ENCODE peak calls at places on chromosome 1, in ten cellular contexts. One of them, this sample, is unnamed.

GRCh38 chr1:94608852-94609570 is 67.5 kb upstream of the F3 start:
- DNase-seq in fibroblast of mammary gland: no peak
- DNase-seq in brain microvascular endothelial cell: no peak
- DNase-seq in ascending aorta: no peak
- DNase-seq in fibroblast of lung: peak; percentile 54
- DNase-seq in glutamatergic neuron: no peak
- DNase-seq in ovary: no peak
- DNase-seq in Caco-2: no peak
- DNase-seq in IMR-90: peak; percentile 85
- DNase-seq in astrocyte of the spinal cord: no peak
- DNase-seq in this sample: no peak

GRCh38 chr1:193487722-193488121 is 301.3 kb upstream of the B3GALT2 start:
- DNase-seq in glutamatergic neuron: no peak
- DNase-seq in fibroblast of lung: no peak
- DNase-seq in IMR-90: no peak
- DNase-seq in brain microvascular endothelial cell: no peak
- DNase-seq in fibroblast of mammary gland: no peak
- DNase-seq in Caco-2: no peak
- DNase-seq in ascending aorta: no peak
- DNase-seq in astrocyte of the spinal cord: no peak
- DNase-seq in ovary: no peak
- DNase-seq in this sample: no peak

GRCh38 chr1:53378061-53378460 is 50.2 kb upstream of the LRP8 start:
- DNase-seq in astrocyte of the spinal cord: no peak
- DNase-seq in Caco-2: no peak
- DNase-seq in glutamatergic neuron: no peak
- DNase-seq in IMR-90: no peak
- DNase-seq in brain microvascular endothelial cell: no peak
- DNase-seq in fibroblast of mammary gland: no peak
- DNase-seq in ovary: no peak
- DNase-seq in ascending aorta: no peak
- DNase-seq in fibroblast of lung: no peak
- DNase-seq in this sample: no peak

GRCh38 chr1:2046953-2047748 is 3.1 kb upstream of the PRKCZ start:
- DNase-seq in ovary: no peak
- DNase-seq in astrocyte of the spinal cord: no peak
- DNase-seq in brain microvascular endothelial cell: no peak
- DNase-seq in ascending aorta: no peak
- DNase-seq in fibroblast of lung: no peak
- DNase-seq in glutamatergic neuron: no peak
- DNase-seq in fibroblast of mammary gland: no peak
- DNase-seq in Caco-2: no peak
- DNase-seq in IMR-90: no peak
- DNase-seq in this sample: no peak

GRCh38 chr1:68231627-68232303 is 558 bp downstream of the WLS start:
- DNase-seq in ascending aorta: peak; percentile 21
- DNase-seq in glutamatergic neuron: no peak
- DNase-seq in brain microvascular endothelial cell: peak; percentile 67
- DNase-seq in ovary: peak; percentile 77
- DNase-seq in fibroblast of lung: peak; percentile 90
- DNase-seq in fibroblast of mammary gland: peak; percentile 80
- DNase-seq in astrocyte of the spinal cord: peak; percentile 85
- DNase-seq in IMR-90: peak; percentile 77
- DNase-seq in Caco-2: no peak
- DNase-seq in this sample: peak; percentile 24

GRCh38 chr1:119686661-119687060 is 25.1 kb upstream of the PHGDH start:
- DNase-seq in ovary: no peak
- DNase-seq in ascending aorta: no peak
- DNase-seq in Caco-2: no peak
- DNase-seq in fibroblast of mammary gland: no peak
- DNase-seq in brain microvascular endothelial cell: no peak
- DNase-seq in glutamatergic neuron: no peak
- DNase-seq in fibroblast of lung: no peak
- DNase-seq in astrocyte of the spinal cord: no peak
- DNase-seq in IMR-90: no peak
- DNase-seq in this sample: no peak

GRCh38 chr1:223326776-223327175 is 37.2 kb downstream of the SUSD4 start:
- DNase-seq in ovary: no peak
- DNase-seq in ascending aorta: no peak
- DNase-seq in glutamatergic neuron: no peak
- DNase-seq in astrocyte of the spinal cord: peak; percentile 3
- DNase-seq in fibroblast of lung: peak; percentile 39
- DNase-seq in Caco-2: no peak
- DNase-seq in brain microvascular endothelial cell: no peak
- DNase-seq in fibroblast of mammary gland: peak; percentile 23
- DNase-seq in IMR-90: peak; percentile 59
- DNase-seq in this sample: no peak

GRCh38 chr1:154791292-154792278 is 78.5 kb downstream of the KCNN3 start:
- DNase-seq in Caco-2: no peak
- DNase-seq in ovary: no peak
- DNase-seq in IMR-90: peak; percentile 21
- DNase-seq in fibroblast of mammary gland: peak; percentile 64
- DNase-seq in ascending aorta: no peak
- DNase-seq in glutamatergic neuron: no peak
- DNase-seq in brain microvascular endothelial cell: peak; percentile 16
- DNase-seq in astrocyte of the spinal cord: peak; percentile 12
- DNase-seq in fibroblast of lung: peak; percentile 28
- DNase-seq in this sample: no peak

GRCh38 chr1:72062584-72062983 is 219.8 kb downstream of the NEGR1 start:
- DNase-seq in IMR-90: peak; percentile 17
- DNase-seq in fibroblast of lung: peak; percentile 5
- DNase-seq in Caco-2: no peak
- DNase-seq in ascending aorta: no peak
- DNase-seq in ovary: no peak
- DNase-seq in fibroblast of mammary gland: peak; percentile 14
- DNase-seq in astrocyte of the spinal cord: peak; percentile 27
- DNase-seq in brain microvascular endothelial cell: peak; percentile 8
- DNase-seq in glutamatergic neuron: no peak
- DNase-seq in this sample: no peak

GRCh38 chr1:230149751-230150584 is 82.9 kb downstream of the GALNT2 start:
- DNase-seq in IMR-90: peak; percentile 32
- DNase-seq in glutamatergic neuron: no peak
- DNase-seq in Caco-2: no peak
- DNase-seq in fibroblast of lung: no peak
- DNase-seq in brain microvascular endothelial cell: no peak
- DNase-seq in fibroblast of mammary gland: no peak
- DNase-seq in astrocyte of the spinal cord: peak; percentile 28
- DNase-seq in ascending aorta: no peak
- DNase-seq in ovary: no peak
- DNase-seq in this sample: no peak

GRCh38 chr1:46757256-46757955 is 38.5 kb upstream of the EFCAB14 start:
- DNase-seq in IMR-90: peak; percentile 3
- DNase-seq in ovary: no peak
- DNase-seq in glutamatergic neuron: no peak
- DNase-seq in fibroblast of mammary gland: no peak
- DNase-seq in ascending aorta: no peak
- DNase-seq in fibroblast of lung: no peak
- DNase-seq in astrocyte of the spinal cord: no peak
- DNase-seq in Caco-2: no peak
- DNase-seq in brain microvascular endothelial cell: no peak
- DNase-seq in this sample: no peak

GRCh38 chr1:16296643-16297042 is 55.6 kb downstream of the FBXO42 start:
- DNase-seq in ovary: no peak
- DNase-seq in fibroblast of lung: no peak
- DNase-seq in ascending aorta: no peak
- DNase-seq in IMR-90: no peak
- DNase-seq in astrocyte of the spinal cord: no peak
- DNase-seq in brain microvascular endothelial cell: no peak
- DNase-seq in glutamatergic neuron: no peak
- DNase-seq in Caco-2: no peak
- DNase-seq in fibroblast of mammary gland: no peak
- DNase-seq in this sample: no peak

GRCh38 chr1:16294219-16295212 is 57.5 kb upstream of the CPLANE2 start:
- DNase-seq in ascending aorta: no peak
- DNase-seq in fibroblast of lung: no peak
- DNase-seq in ovary: no peak
- DNase-seq in astrocyte of the spinal cord: no peak
- DNase-seq in IMR-90: no peak
- DNase-seq in brain microvascular endothelial cell: no peak
- DNase-seq in fibroblast of mammary gland: no peak
- DNase-seq in Caco-2: no peak
- DNase-seq in glutamatergic neuron: no peak
- DNase-seq in this sample: no peak

GRCh38 chr1:16302709-16303627 is 49.3 kb downstream of the FBXO42 start:
- DNase-seq in fibroblast of mammary gland: no peak
- DNase-seq in glutamatergic neuron: no peak
- DNase-seq in astrocyte of the spinal cord: no peak
- DNase-seq in fibroblast of lung: no peak
- DNase-seq in Caco-2: no peak
- DNase-seq in ovary: no peak
- DNase-seq in brain microvascular endothelial cell: no peak
- DNase-seq in ascending aorta: no peak
- DNase-seq in IMR-90: peak; percentile 10
- DNase-seq in this sample: no peak

GRCh38 chr1:16298653-16299052 is 53.6 kb downstream of the FBXO42 start:
- DNase-seq in glutamatergic neuron: no peak
- DNase-seq in ovary: no peak
- DNase-seq in Caco-2: no peak
- DNase-seq in IMR-90: no peak
- DNase-seq in brain microvascular endothelial cell: no peak
- DNase-seq in fibroblast of lung: no peak
- DNase-seq in ascending aorta: no peak
- DNase-seq in astrocyte of the spinal cord: no peak
- DNase-seq in fibroblast of mammary gland: no peak
- DNase-seq in this sample: no peak

GRCh38 chr1:16300436-16300835 is 51.8 kb downstream of the FBXO42 start:
- DNase-seq in brain microvascular endothelial cell: no peak
- DNase-seq in astrocyte of the spinal cord: no peak
- DNase-seq in IMR-90: no peak
- DNase-seq in ascending aorta: no peak
- DNase-seq in glutamatergic neuron: no peak
- DNase-seq in ovary: no peak
- DNase-seq in fibroblast of lung: no peak
- DNase-seq in Caco-2: no peak
- DNase-seq in fibroblast of mammary gland: no peak
- DNase-seq in this sample: no peak
- TF ChIP-seq CTCF in brain microvascular endothelial cell: no peak
- TF ChIP-seq CTCF in astrocyte of the spinal cord: no peak
- TF ChIP-seq CTCF in IMR-90: no peak
- TF ChIP-seq CTCF in ascending aorta: no peak
- TF ChIP-seq CTCF in glutamatergic neuron: no peak
- TF ChIP-seq CTCF in ovary: no peak
- TF ChIP-seq CTCF in fibroblast of lung: no peak
- TF ChIP-seq CTCF in Caco-2: no peak
- TF ChIP-seq CTCF in fibroblast of mammary gland: no peak
- TF ChIP-seq CTCF in this sample: no peak

GRCh38 chr1:157878059-157878458 is 36.5 kb upstream of the CD5L start:
- DNase-seq in Caco-2: peak; percentile 35
- DNase-seq in glutamatergic neuron: no peak
- DNase-seq in ovary: no peak
- DNase-seq in IMR-90: peak; percentile 35
- DNase-seq in brain microvascular endothelial cell: peak; percentile 18
- DNase-seq in ascending aorta: no peak
- DNase-seq in fibroblast of mammary gland: peak; percentile 59
- DNase-seq in astrocyte of the spinal cord: peak; percentile 38
- DNase-seq in fibroblast of lung: peak; percentile 56
- DNase-seq in this sample: no peak
- TF ChIP-seq CTCF in Caco-2: peak; percentile 61
- TF ChIP-seq CTCF in glutamatergic neuron: no peak
- TF ChIP-seq CTCF in ovary: no peak
- TF ChIP-seq CTCF in IMR-90: peak; percentile 37
- TF ChIP-seq CTCF in brain microvascular endothelial cell: peak; percentile 49
- TF ChIP-seq CTCF in ascending aorta: no peak
- TF ChIP-seq CTCF in fibroblast of mammary gland: peak; percentile 48
- TF ChIP-seq CTCF in astrocyte of the spinal cord: peak; percentile 24
- TF ChIP-seq CTCF in fibroblast of lung: peak; percentile 38
- TF ChIP-seq CTCF in this sample: peak; percentile 51

GRCh38 chr1:55213885-55214213 is 1.3 kb downstream of the USP24 start:
- DNase-seq in glutamatergic neuron: peak; percentile 33
- DNase-seq in astrocyte of the spinal cord: no peak
- DNase-seq in fibroblast of lung: no peak
- DNase-seq in brain microvascular endothelial cell: no peak
- DNase-seq in Caco-2: no peak
- DNase-seq in ascending aorta: no peak
- DNase-seq in IMR-90: no peak
- DNase-seq in ovary: no peak
- DNase-seq in fibroblast of mammary gland: no peak
- DNase-seq in this sample: no peak
- TF ChIP-seq CTCF in glutamatergic neuron: no peak
- TF ChIP-seq CTCF in astrocyte of the spinal cord: no peak
- TF ChIP-seq CTCF in fibroblast of lung: no peak
- TF ChIP-seq CTCF in brain microvascular endothelial cell: no peak
- TF ChIP-seq CTCF in Caco-2: no peak
- TF ChIP-seq CTCF in ascending aorta: no peak
- TF ChIP-seq CTCF in IMR-90: no peak
- TF ChIP-seq CTCF in ovary: no peak
- TF ChIP-seq CTCF in fibroblast of mammary gland: no peak
- TF ChIP-seq CTCF in this sample: no peak

GRCh38 chr1:58837886-58838285 is 54.0 kb upstream of the JUN start:
- DNase-seq in glutamatergic neuron: no peak
- DNase-seq in ascending aorta: no peak
- DNase-seq in brain microvascular endothelial cell: no peak
- DNase-seq in ovary: no peak
- DNase-seq in fibroblast of lung: no peak
- DNase-seq in Caco-2: no peak
- DNase-seq in fibroblast of mammary gland: no peak
- DNase-seq in IMR-90: no peak
- DNase-seq in astrocyte of the spinal cord: no peak
- DNase-seq in this sample: no peak
- TF ChIP-seq CTCF in glutamatergic neuron: no peak
- TF ChIP-seq CTCF in ascending aorta: no peak
- TF ChIP-seq CTCF in brain microvascular endothelial cell: no peak
- TF ChIP-seq CTCF in ovary: no peak
- TF ChIP-seq CTCF in fibroblast of lung: no peak
- TF ChIP-seq CTCF in Caco-2: no peak
- TF ChIP-seq CTCF in fibroblast of mammary gland: no peak
- TF ChIP-seq CTCF in IMR-90: no peak
- TF ChIP-seq CTCF in astrocyte of the spinal cord: no peak
- TF ChIP-seq CTCF in this sample: no peak